ENCODE peak calls at places on chromosomes 11 and 22, in four cellular contexts. P, E, S and I are unnamed samples. For H3K4me1, the result is how much of the 10 kb centered on the place peaks cover.

GRCh38 chr11:65872555-65873279 is at the start of gene EFEMP2:
- DNase-seq in P (no peak), S (peak), E (no peak), I (no peak)

GRCh38 chr11:92224394-92225205 is at the start of gene FAT3:
- DNase-seq in S (peak), P (peak), E (no peak), I (no peak)

GRCh38 chr11:71150859-71151258 is 101.5 kb downstream of the SHANK2 start:
- DNase-seq in S (no peak), P (no peak), E (no peak), I (no peak)

GRCh38 chr11:47469411-47470179 is 20.7 kb upstream of the RAPSN start:
- DNase-seq in S (no peak), P (no peak), E (no peak), I (no peak)

GRCh38 chr11:101618691-101619090 is 34.9 kb upstream of the TRPC6 start:
- DNase-seq in P (no peak), S (no peak), E (no peak), I (peak)

GRCh38 chr22:32760815-32761214 is 40.7 kb upstream of the TIMP3 start:
- DNase-seq in S (no peak), P (no peak), E (no peak), I (no peak)

GRCh38 chr22:29716814-29717213 is 3.0 kb upstream of the CABP7 start:
- DNase-seq in S (peak), E (no peak), P (peak), I (peak)

GRCh38 chr11:126971305-126971704 is 29.3 kb downstream of the KIRREL3 start:
- DNase-seq in E (no peak), S (no peak), P (no peak), I (no peak)

GRCh38 chr22:28410050-28410816 is 269.4 kb downstream of the TTC28 start:
- DNase-seq in S (no peak), P (peak), E (no peak), I (no peak)

GRCh38 chr22:19892249-19892879 is 37.7 kb upstream of the GNB1L start:
- DNase-seq in E (no peak), S (peak), P (no peak), I (no peak)

GRCh38 chr11:71222318-71223080 is 29.9 kb downstream of the SHANK2 start:
- DNase-seq in S (no peak), P (no peak), E (no peak), I (no peak)

GRCh38 chr11:40732107-40732506 is 727.3 kb downstream of the LRRC4C start:
- DNase-seq in S (no peak), P (no peak), E (no peak), I (no peak)

GRCh38 chr11:72831521-72832300 is 17.5 kb downstream of the ATG16L2 start:
- DNase-seq in S (peak), P (peak), E (no peak), I (no peak)

GRCh38 chr11:57903441-57904123 is 120.1 kb upstream of the OR9Q1 start:
- DNase-seq in S (peak), E (no peak), P (no peak), I (peak)

GRCh38 chr11:128625316-128625715 is 38.0 kb upstream of the ETS1 start:
- DNase-seq in S (no peak), E (no peak), P (no peak), I (no peak)

GRCh38 chr11:5591613-5592012 is 4.8 kb upstream of the TRIM6 start:
- DNase-seq in E (no peak), P (no peak), S (no peak), I (no peak)

GRCh38 chr11:73464347-73464746 is 88.1 kb downstream of the RELT start:
- DNase-seq in S (no peak), E (no peak), P (peak), I (no peak)

GRCh38 chr11:4118107-4118506 is 23.5 kb downstream of the RRM1 start:
- DNase-seq in P (no peak), S (no peak), E (no peak), I (no peak)

GRCh38 chr11:47108214-47108613 is 68.5 kb downstream of the ARFGAP2 start:
- DNase-seq in S (no peak), P (no peak), E (no peak), I (no peak)

GRCh38 chr22:27122561-27122960 is 465.2 kb downstream of the MIAT start:
- DNase-seq in E (no peak), P (no peak), S (no peak), I (no peak)

GRCh38 chr11:33869511-33870422 is 22.1 kb downstream of the LMO2 start:
- DNase-seq in E (no peak), S (peak), P (peak), I (no peak)

GRCh38 chr11:72244317-72245231 is 598 bp upstream of the PHOX2A start:
- DNase-seq in S (no peak), P (peak), E (no peak), I (no peak)

GRCh38 chr11:76443254-76443935 is 1.4 kb upstream of the EMSY start:
- DNase-seq in E (no peak), S (peak), P (no peak), I (no peak)

GRCh38 chr22:29758959-29759358 is 7.8 kb downstream of the ZMAT5 start:
- DNase-seq in E (no peak), P (no peak), S (no peak), I (no peak)

GRCh38 chr11:131579932-131580387 is 209.5 kb downstream of the NTM start:
- DNase-seq in E (no peak), P (peak), S (peak), I (no peak)

GRCh38 chr22:31952459-31952858 is 8.1 kb downstream of the YWHAH start:
- DNase-seq in S (no peak), P (no peak), E (no peak), I (no peak)

GRCh38 chr11:130217632-130218031 is 58.0 kb downstream of the ST14 start:
- DNase-seq in P (no peak), S (no peak), E (no peak), I (no peak)

GRCh38 chr11:31437742-31438435 is 68.2 kb downstream of the DNAJC24 start:
- DNase-seq in E (no peak), S (no peak), P (no peak), I (no peak)

GRCh38 chr11:14022251-14022650 is 59.7 kb downstream of the SPON1 start:
- DNase-seq in P (no peak), E (no peak), S (no peak), I (no peak)

GRCh38 chr22:20550851-20551744 is 43.7 kb downstream of the MED15 start:
- DNase-seq in S (peak), E (peak), P (peak), I (no peak)

GRCh38 chr22:27413702-27414101 is 387.9 kb downstream of the MN1 start:
- DNase-seq in S (no peak), E (no peak), P (no peak), I (no peak)

GRCh38 chr11:124225471-124225870 is 15.4 kb upstream of the OR8G1 start:
- DNase-seq in E (no peak), S (no peak), P (no peak), I (no peak)

DNA sequence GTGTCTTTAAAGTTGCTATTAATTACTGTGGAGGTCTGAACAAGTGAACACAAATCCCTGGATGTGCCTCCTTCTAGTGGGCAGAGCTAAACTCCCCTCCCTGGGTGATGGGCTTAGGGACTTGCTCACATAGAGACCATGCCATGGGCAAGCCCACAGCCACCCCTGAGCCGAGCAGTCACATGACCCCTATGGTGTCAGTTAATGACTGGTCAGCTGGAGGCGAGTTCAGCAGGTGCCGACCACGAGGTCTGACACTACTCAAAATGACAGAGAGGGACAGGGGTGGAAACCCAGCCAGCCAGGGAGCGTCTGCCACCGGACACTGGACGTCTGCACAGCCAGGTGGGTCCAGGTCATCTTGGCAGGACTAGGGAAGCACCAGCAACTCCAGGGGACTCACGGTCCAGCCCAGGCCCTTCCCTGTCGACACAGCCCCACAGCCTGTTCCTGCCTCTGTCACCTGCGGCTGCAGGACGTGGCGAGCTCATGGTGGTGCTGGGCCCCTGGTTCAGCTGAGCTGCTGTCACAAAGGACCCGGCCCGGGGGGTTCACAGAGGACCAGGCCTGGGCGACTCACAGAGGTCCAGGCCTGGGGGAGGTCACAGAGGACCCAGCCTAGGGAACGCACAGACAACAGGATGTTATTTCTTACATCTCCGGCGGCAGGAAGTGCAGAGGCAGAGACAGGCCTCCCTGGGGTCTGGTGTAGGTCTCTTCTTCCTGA is 135.0 kb downstream of the BRD1 start:
- DNase-seq in P (no peak), S (no peak), E (no peak), I (no peak)
- H3K4me2 ChIP-seq in P (no peak), S (no peak), E (no peak), I (no peak)

GRCh38 chr22:35346596-35347220 is 34.2 kb upstream of the HMOX1 start:
- DNase-seq in E (no peak), P (no peak), S (no peak), I (no peak)
- H3K4me1 ChIP-seq in E (under half), P (under half), S (under half), I (under half)

GRCh38 chr11:20156280-20156875 is 3.9 kb downstream of the DBX1 start:
- DNase-seq in E (no peak), S (no peak), P (peak), I (no peak)
- TF ChIP-seq EZH2 in E (no peak), S (peak), P (peak), I (peak)

DNA sequence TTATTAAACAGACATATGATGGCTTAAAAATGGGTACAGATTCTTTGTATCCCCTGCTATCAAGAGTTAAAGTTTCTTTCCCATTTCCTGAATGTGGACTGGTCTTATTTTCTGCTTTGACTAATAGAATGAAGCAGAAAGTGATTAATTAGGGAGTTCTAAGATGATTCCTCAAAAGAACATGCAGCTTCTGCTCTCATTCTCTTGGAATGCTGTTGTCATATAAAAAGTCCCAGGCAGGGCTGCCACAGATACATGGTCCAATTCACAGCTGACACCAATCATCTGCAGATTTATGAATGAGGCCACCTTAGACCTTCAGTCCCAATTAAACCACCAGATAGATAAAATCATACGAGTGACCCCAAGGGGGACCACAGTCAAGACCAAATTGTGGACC is 844.5 kb upstream of the RAG2 start:
- DNase-seq in P (no peak), E (no peak), S (no peak), I (no peak)
- H3K4me2 ChIP-seq in P (no peak), E (no peak), S (no peak), I (no peak)

GRCh38 chr11:44515085-44515484 is 50.4 kb upstream of the CD82 start:
- DNase-seq in S (no peak), E (no peak), P (no peak), I (no peak)
- H3K4me1 ChIP-seq in S (under half), E (under half), P (under half), I (under half)

GRCh38 chr11:116578971-116579687 is 193.7 kb downstream of the BUD13 start:
- DNase-seq in P (peak), S (no peak), E (no peak), I (no peak)
- TF ChIP-seq EZH2 in P (no peak), S (no peak), E (no peak), I (no peak)

GRCh38 chr11:110337570-110338193 is 41.3 kb upstream of the RDX start:
- DNase-seq in E (no peak), P (peak), S (peak), I (peak)

GRCh38 chr11:110336054-110336453 is 39.6 kb upstream of the RDX start:
- DNase-seq in P (no peak), S (no peak), E (no peak), I (no peak)

GRCh38 chr11:110338684-110339083 is 42.3 kb upstream of the RDX start:
- DNase-seq in P (no peak), E (no peak), S (no peak), I (no peak)

GRCh38 chr11:110339456-110339855 is 43.0 kb upstream of the RDX start:
- DNase-seq in S (no peak), P (no peak), E (no peak), I (no peak)

DNA sequence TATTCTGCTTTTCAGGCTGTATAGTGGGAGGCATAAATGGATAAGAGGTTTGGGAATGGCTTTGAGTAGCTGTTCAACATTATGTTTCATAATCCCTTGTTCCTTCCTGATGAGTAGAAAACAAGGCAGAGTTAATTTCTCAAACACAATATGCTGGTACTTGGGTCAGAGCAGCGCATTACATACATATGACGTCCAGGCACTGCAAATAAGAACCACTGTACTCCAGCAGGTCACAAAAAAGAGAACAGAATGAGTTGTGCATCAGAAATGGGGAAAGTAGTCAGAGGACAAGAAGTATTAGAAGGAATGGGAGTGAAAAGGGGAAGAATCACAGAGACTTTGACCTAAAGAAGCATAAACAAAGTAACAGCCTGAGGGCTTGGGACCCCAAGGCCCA is 44.0 kb upstream of the RDX start:
- DNase-seq in P (no peak), E (no peak), S (no peak), I (no peak)
- H3K4me2 ChIP-seq in P (no peak), E (no peak), S (no peak), I (no peak)

GRCh38 chr22:42948205-42948804 is 66.6 kb downstream of the PACSIN2 start:
- DNase-seq in S (no peak), E (no peak), P (no peak), I (no peak)

GRCh38 chr22:42949159-42949558 is 65.8 kb downstream of the PACSIN2 start:
- DNase-seq in E (no peak), S (no peak), P (no peak), I (no peak)

GRCh38 chr22:42947211-42947990 is 67.5 kb downstream of the PACSIN2 start:
- DNase-seq in E (no peak), P (no peak), S (no peak), I (no peak)

GRCh38 chr22:42951093-42951710 is 63.7 kb downstream of the PACSIN2 start:
- DNase-seq in S (no peak), P (no peak), E (no peak), I (no peak)

GRCh38 chr22:42950281-42950680 is 64.7 kb downstream of the PACSIN2 start:
- DNase-seq in E (no peak), S (no peak), P (no peak), I (no peak)
- H3K4me1 ChIP-seq in E (under half), S (half or more), P (under half), I (under half)

DNA sequence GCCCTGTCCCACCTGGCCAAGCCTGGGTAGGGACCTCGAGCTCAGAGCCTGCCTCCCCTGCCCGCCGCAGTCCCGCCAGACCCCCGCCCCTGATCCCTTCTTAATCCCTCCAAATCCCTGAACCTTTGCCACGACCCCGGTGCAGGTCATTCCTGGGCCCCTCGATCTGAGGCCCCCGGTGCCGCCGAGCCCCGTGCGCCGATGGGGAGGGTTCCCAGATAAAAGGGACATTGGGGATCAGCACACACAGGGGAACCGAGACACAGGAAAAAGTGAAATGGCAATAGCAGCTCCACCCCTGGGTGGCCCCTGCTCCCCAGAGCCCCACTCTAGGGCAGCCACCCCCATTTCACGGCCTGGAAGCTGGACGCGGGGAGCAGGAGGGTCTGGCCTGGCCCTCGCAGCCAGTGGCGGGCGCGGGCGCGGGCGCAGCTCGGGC is 1.3 kb upstream of the WNT7B start:
- DNase-seq in S (no peak), E (no peak), P (no peak), I (no peak)
- TF ChIP-seq EZH2 in S (no peak), E (no peak), P (peak), I (no peak)

DNA sequence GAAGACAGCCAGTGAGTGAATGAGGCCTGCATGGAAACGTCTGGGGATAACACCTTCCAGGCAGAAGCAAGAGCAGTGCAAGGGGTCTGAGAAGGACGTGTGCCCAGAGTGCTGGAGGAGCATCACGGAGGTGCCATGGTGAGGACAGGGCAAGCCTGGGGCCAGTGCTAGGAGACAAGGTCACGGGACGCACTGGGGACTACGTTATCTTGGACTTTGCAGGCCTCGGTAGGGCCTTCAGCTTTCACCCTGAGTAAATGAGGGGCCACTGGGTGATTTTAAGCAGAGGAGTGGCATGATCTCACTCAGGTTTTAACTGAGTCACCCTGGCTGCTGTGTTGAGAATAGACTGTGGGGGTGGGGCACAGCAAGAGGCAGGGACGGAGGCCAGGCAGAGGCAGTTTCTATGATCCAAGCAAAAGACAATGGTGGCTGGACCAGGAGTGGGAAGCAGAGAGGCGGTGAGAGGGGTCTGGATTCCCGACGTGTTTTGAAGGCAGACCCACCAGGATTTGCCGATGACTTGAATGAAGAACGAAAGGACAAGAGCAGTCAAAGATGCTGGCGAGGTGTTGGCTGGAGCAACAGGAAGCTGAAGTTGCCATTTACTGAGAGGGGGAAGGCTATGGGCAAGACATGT is 102.7 kb upstream of the PARVA start:
- DNase-seq in S (no peak), E (no peak), P (no peak), I (no peak)
- H3K4me2 ChIP-seq in S (no peak), E (no peak), P (no peak), I (no peak)